ENCODE peak calls at places on chromosomes 5 and 9, in seven cellular contexts. V is neural crest cell, R is dorsolateral prefrontal cortex, J is AG08395, G is HT-29, Y is M059J, U is ELR. P is an unnamed sample.

GRCh38 chr5:141186897-141187512 is at the start of gene PCDHB9:
- DNase-seq in V (peak; percentile 15), R (no peak), J (peak; percentile 29), G (no peak), Y (peak; percentile 56), U (peak; percentile 47), P (no peak)

GRCh38 chr9:132798817-132799790 is 79.0 kb downstream of the AK8 start:
- DNase-seq in V (no peak), R (no peak), J (no peak), G (peak; percentile 61), Y (peak; percentile 30), U (no peak), P (peak; percentile 7)

GRCh38 chr5:175478384-175479124 is at the start of gene SFXN1:
- DNase-seq in V (peak; percentile 70), R (peak; percentile 75), J (peak; percentile 94), G (peak; percentile 69), Y (peak; percentile 70), U (peak; percentile 78), P (peak; percentile 31)

GRCh38 chr9:133113163-133113927 is 7.7 kb downstream of the RALGDS start:
- DNase-seq in V (no peak), R (peak; percentile 67), J (peak; percentile 75), G (no peak), Y (peak; percentile 93), U (peak; percentile 57), P (no peak)

GRCh38 chr5:142492781-142493281 is 168.0 kb upstream of the SPRY4 start:
- DNase-seq in V (no peak), R (no peak), J (no peak), G (no peak), Y (no peak), U (no peak), P (no peak)

GRCh38 chr9:135340143-135340655 is 139.4 kb upstream of the PPP1R26 start:
- DNase-seq in V (no peak), R (no peak), J (no peak), G (no peak), Y (no peak), U (no peak), P (no peak)

GRCh38 chr5:154118832-154119442 is 71.6 kb upstream of the GALNT10 start:
- DNase-seq in V (no peak), R (no peak), J (peak; percentile 13), G (peak; percentile 25), Y (peak; percentile 49), U (peak; percentile 53), P (no peak)

GRCh38 chr5:54021413-54022155 is 288.8 kb downstream of the ARL15 start:
- DNase-seq in V (no peak), R (no peak), J (no peak), G (no peak), Y (no peak), U (peak; percentile 55), P (no peak)

GRCh38 chr5:170467000-170467707 is 36.7 kb upstream of the KCNIP1 start:
- DNase-seq in V (no peak), R (no peak), J (peak; percentile 88), G (peak; percentile 39), Y (peak; percentile 93), U (peak; percentile 91), P (peak; percentile 94)

GRCh38 chr5:2335727-2336515 is 415.6 kb downstream of the IRX2 start:
- DNase-seq in V (no peak), R (no peak), J (no peak), G (no peak), Y (no peak), U (no peak), P (no peak)

GRCh38 chr9:94645901-94646300 is 6.6 kb upstream of the FBP1 start:
- DNase-seq in V (no peak), R (no peak), J (no peak), G (no peak), Y (no peak), U (no peak), P (no peak)

GRCh38 chr5:132046915-132047314 is 13.5 kb upstream of the IL3 start:
- DNase-seq in V (no peak), R (peak; percentile 4), J (no peak), G (no peak), Y (no peak), U (no peak), P (no peak)

GRCh38 chr5:140549237-140550144 is 2.0 kb downstream of the EIF4EBP3 start:
- DNase-seq in V (no peak), R (no peak), J (peak; percentile 16), G (peak; percentile 75), Y (peak; percentile 42), U (peak; percentile 30), P (no peak)

GRCh38 chr9:36966371-36967097 is 67.5 kb downstream of the PAX5 start:
- DNase-seq in V (no peak), R (no peak), J (no peak), G (no peak), Y (no peak), U (no peak), P (no peak)

GRCh38 chr5:96141749-96142148 is 180.1 kb upstream of the ELL2 start:
- DNase-seq in V (no peak), R (no peak), J (no peak), G (peak; percentile 74), Y (peak; percentile 79), U (peak; percentile 26), P (no peak)

GRCh38 chr5:88256872-88257271 is 11.8 kb downstream of the TMEM161B start:
- DNase-seq in V (no peak), R (no peak), J (no peak), G (no peak), Y (no peak), U (no peak), P (peak; percentile 18)

GRCh38 chr9:104553261-104553660 is 15.7 kb upstream of the OR13C8 start:
- DNase-seq in V (no peak), R (no peak), J (no peak), G (no peak), Y (peak; percentile 2), U (peak; percentile 53), P (no peak)

GRCh38 chr5:176781638-176782570 is 28.5 kb upstream of the UNC5A start:
- DNase-seq in V (no peak), R (no peak), J (no peak), G (no peak), Y (no peak), U (no peak), P (no peak)

GRCh38 chr5:173720341-173721258 is 104.2 kb upstream of the BOD1 start:
- DNase-seq in V (no peak), R (no peak), J (no peak), G (no peak), Y (no peak), U (no peak), P (no peak)

GRCh38 chr5:96924016-96924443 is 11.8 kb upstream of the LNPEP start:
- DNase-seq in V (no peak), R (no peak), J (no peak), G (no peak), Y (no peak), U (no peak), P (peak; percentile 69)

GRCh38 chr5:159913048-159913447 is 3.2 kb upstream of the ADRA1B start:
- DNase-seq in V (no peak), R (no peak), J (peak; percentile 35), G (no peak), Y (peak; percentile 96), U (peak; percentile 91), P (peak; percentile 82)

GRCh38 chr5:82068723-82069122 is 96.9 kb downstream of the ATG10 start:
- DNase-seq in V (no peak), R (no peak), J (no peak), G (no peak), Y (no peak), U (no peak), P (no peak)

GRCh38 chr5:39547548-39548154 is 122.9 kb upstream of the DAB2 start:
- DNase-seq in V (peak; percentile 20), R (no peak), J (peak; percentile 71), G (peak; percentile 88), Y (peak; percentile 71), U (peak; percentile 81), P (peak; percentile 89)

GRCh38 chr9:87395804-87396458 is 101.7 kb upstream of the DAPK1 start:
- DNase-seq in V (no peak), R (no peak), J (no peak), G (peak; percentile 82), Y (no peak), U (no peak), P (no peak)

GRCh38 chr9:27053369-27054057 is 48.0 kb upstream of the LRRC19 start:
- DNase-seq in V (no peak), R (no peak), J (no peak), G (peak; percentile 79), Y (peak; percentile 35), U (no peak), P (no peak)

GRCh38 chr9:121075251-121076036 is 689 bp downstream of the CNTRL start:
- DNase-seq in V (no peak), R (no peak), J (no peak), G (peak; percentile 63), Y (peak; percentile 61), U (no peak), P (peak; percentile 17)

GRCh38 chr9:35756743-35757526 is 2.9 kb upstream of the MSMP start:
- DNase-seq in V (peak; percentile 36), R (no peak), J (no peak), G (peak; percentile 82), Y (peak; percentile 67), U (peak; percentile 71), P (peak; percentile 42)

GRCh38 chr5:95644351-95645042 is 2.1 kb upstream of the RFESD start:
- DNase-seq in V (peak; percentile 20), R (peak; percentile 43), J (peak; percentile 56), G (peak; percentile 70), Y (peak; percentile 72), U (peak; percentile 78), P (peak; percentile 21)

GRCh38 chr9:89225587-89225986 is 47.0 kb upstream of the SHC3 start:
- DNase-seq in V (no peak), R (no peak), J (no peak), G (no peak), Y (no peak), U (no peak), P (no peak)

GRCh38 chr9:89999534-90000370 is 394.9 kb downstream of the GADD45G start:
- DNase-seq in V (no peak), R (no peak), J (peak; percentile 61), G (peak; percentile 82), Y (peak; percentile 78), U (no peak), P (no peak)

GRCh38 chr9:70085241-70085640 is 41.6 kb downstream of the MAMDC2 start:
- DNase-seq in V (peak; percentile 3), R (no peak), J (peak; percentile 23), G (peak; percentile 48), Y (peak; percentile 51), U (peak; percentile 34), P (peak; percentile 32)